ENCODE peak calls at places on chromosome 9, in ten cellular contexts. J is cardiac muscle cell; Q is activated CD4-positive, CD25-positive, alpha-beta regulatory T cell treated with anti-CD3 and anti-CD28 coated beads, Interleukin-2, amount 50 U/mL, for 72 hours; E is adipocyte; S is natural killer cell; M is glutamatergic neuron; D is ovary; C is dorsolateral prefrontal cortex; F is NCI-H1105; N is HEK293T. B is an unnamed sample.

GRCh38 chr9:109114670-109115069 is 5.1 kb downstream of the TMEM245 start:
- DNase-seq in J (peak), Q (no peak), E (no peak), S (no peak), M (no peak), D (no peak), C (no peak), F (no peak), N (no peak), B (no peak)

GRCh38 chr9:29213374-29214161 is 1640.3 kb upstream of the C9orf72 start:
- DNase-seq in J (no peak), Q (no peak), E (no peak), S (peak), M (peak), D (no peak), C (no peak), F (peak), N (peak), B (peak)

GRCh38 chr9:133390713-133391112 is 14.5 kb downstream of the STKLD1 start:
- DNase-seq in J (no peak), Q (no peak), E (no peak), S (no peak), M (no peak), D (no peak), C (no peak), F (no peak), N (no peak), B (no peak)

GRCh38 chr9:32571969-32572899 is 725 bp downstream of the NDUFB6 start:
- DNase-seq in J (peak), Q (peak), E (peak), S (peak), M (peak), D (peak), C (peak), F (peak), N (peak), B (peak)

GRCh38 chr9:129553277-129553676 is 67.6 kb downstream of the C9orf50 start:
- DNase-seq in J (no peak), Q (no peak), E (no peak), S (no peak), M (no peak), D (no peak), C (no peak), F (no peak), N (no peak), B (no peak)

GRCh38 chr9:2015581-2016410 is 649 bp downstream of the SMARCA2 start:
- DNase-seq in J (peak), Q (peak), E (peak), S (peak), M (peak), D (peak), C (peak), F (peak), N (peak), B (no peak)

GRCh38 chr9:127927457-127928231 is 2.9 kb downstream of the PIP5KL1 start:
- DNase-seq in J (no peak), Q (peak), E (no peak), S (no peak), M (no peak), D (no peak), C (no peak), F (peak), N (no peak), B (no peak)

GRCh38 chr9:120914953-120915352 is 11.6 kb downstream of the TRAF1 start:
- DNase-seq in J (no peak), Q (no peak), E (no peak), S (no peak), M (no peak), D (no peak), C (no peak), F (no peak), N (no peak), B (no peak)

GRCh38 chr9:97966493-97966892 is 16.6 kb upstream of the ANP32B start:
- DNase-seq in J (no peak), Q (no peak), E (no peak), S (no peak), M (no peak), D (no peak), C (no peak), F (no peak), N (no peak), B (no peak)

GRCh38 chr9:108813951-108814601 is 41.7 kb downstream of the ACTL7B start:
- DNase-seq in J (peak), Q (no peak), E (peak), S (no peak), M (no peak), D (no peak), C (no peak), F (peak), N (no peak), B (no peak)

GRCh38 chr9:90795084-90795483 is 6.5 kb upstream of the SYK start:
- DNase-seq in J (no peak), Q (no peak), E (no peak), S (no peak), M (no peak), D (no peak), C (no peak), F (no peak), N (no peak), B (no peak)

GRCh38 chr9:134222018-134222573 is 57.7 kb upstream of the RNU6ATAC start:
- DNase-seq in J (no peak), Q (no peak), E (no peak), S (no peak), M (peak), D (no peak), C (no peak), F (no peak), N (no peak), B (no peak)

GRCh38 chr9:110427497-110428104 is 89.9 kb upstream of the TXNDC8 start:
- DNase-seq in J (peak), Q (no peak), E (peak), S (no peak), M (peak), D (peak), C (no peak), F (peak), N (peak), B (peak)

GRCh38 chr9:97758334-97758916 is 61.3 kb upstream of the XPA start:
- DNase-seq in J (no peak), Q (no peak), E (no peak), S (no peak), M (no peak), D (no peak), C (no peak), F (no peak), N (no peak), B (no peak)

GRCh38 chr9:30329441-30329840 is 2055.0 kb upstream of the ACO1 start:
- DNase-seq in J (no peak), Q (no peak), E (no peak), S (no peak), M (no peak), D (no peak), C (no peak), F (no peak), N (no peak), B (no peak)

GRCh38 chr9:87578625-87579024 is 81.0 kb downstream of the DAPK1 start:
- DNase-seq in J (peak), Q (no peak), E (no peak), S (no peak), M (no peak), D (peak), C (no peak), F (no peak), N (no peak), B (no peak)